ENCODE peak calls at places on chromosomes 11 and 22, in six cellular contexts. One of them, this sample, is unnamed.
A peak's percentile ranks its signal among the peaks of the same experiment; 100 is the strongest.

GRCh38 chr22:37197451-37198289 is 9.6 kb upstream of the C1QTNF6 start:
- DNase-seq in colonic mucosa: peak; percentile 70
- DNase-seq in endothelial cell: no peak
- DNase-seq in neural progenitor cell: no peak
- DNase-seq in WERI-Rb-1: no peak
- DNase-seq in tibial nerve: peak; percentile 38
- DNase-seq in this sample: peak; percentile 71

GRCh38 chr11:113168358-113168757 is 146.0 kb upstream of the TTC12 start:
- DNase-seq in tibial nerve: no peak
- DNase-seq in colonic mucosa: no peak
- DNase-seq in endothelial cell: no peak
- DNase-seq in neural progenitor cell: no peak
- DNase-seq in WERI-Rb-1: no peak
- DNase-seq in this sample: no peak

GRCh38 chr22:21642584-21643448 is 714 bp downstream of the SDF2L1 start:
- DNase-seq in neural progenitor cell: peak; percentile 85
- DNase-seq in endothelial cell: peak; percentile 75
- DNase-seq in tibial nerve: no peak
- DNase-seq in colonic mucosa: peak; percentile 78
- DNase-seq in WERI-Rb-1: peak; percentile 83
- DNase-seq in this sample: peak; percentile 58

GRCh38 chr11:83554896-83555295 is 268.7 kb upstream of the CCDC90B start:
- DNase-seq in neural progenitor cell: no peak
- DNase-seq in colonic mucosa: no peak
- DNase-seq in tibial nerve: no peak
- DNase-seq in WERI-Rb-1: no peak
- DNase-seq in endothelial cell: no peak
- DNase-seq in this sample: no peak

GRCh38 chr11:9992306-9992705 is 301.7 kb downstream of the SBF2 start:
- DNase-seq in tibial nerve: no peak
- DNase-seq in endothelial cell: no peak
- DNase-seq in WERI-Rb-1: no peak
- DNase-seq in colonic mucosa: no peak
- DNase-seq in neural progenitor cell: no peak
- DNase-seq in this sample: no peak

GRCh38 chr22:47293368-47294221 is 531.1 kb downstream of the TBC1D22A start:
- DNase-seq in neural progenitor cell: no peak
- DNase-seq in WERI-Rb-1: peak; percentile 2
- DNase-seq in endothelial cell: no peak
- DNase-seq in tibial nerve: no peak
- DNase-seq in colonic mucosa: no peak
- DNase-seq in this sample: no peak

GRCh38 chr11:74069146-74070046 is 60.5 kb upstream of the UCP3 start:
- DNase-seq in tibial nerve: no peak
- DNase-seq in colonic mucosa: no peak
- DNase-seq in WERI-Rb-1: no peak
- DNase-seq in neural progenitor cell: no peak
- DNase-seq in endothelial cell: no peak
- DNase-seq in this sample: no peak

GRCh38 chr11:75656044-75656726 is 12.7 kb downstream of the MAP6 start:
- DNase-seq in neural progenitor cell: no peak
- DNase-seq in WERI-Rb-1: no peak
- DNase-seq in tibial nerve: no peak
- DNase-seq in colonic mucosa: no peak
- DNase-seq in endothelial cell: no peak
- DNase-seq in this sample: no peak

GRCh38 chr11:9688716-9689511 is 25.0 kb downstream of the SWAP70 start:
- DNase-seq in WERI-Rb-1: no peak
- DNase-seq in tibial nerve: no peak
- DNase-seq in neural progenitor cell: peak; percentile 52
- DNase-seq in endothelial cell: no peak
- DNase-seq in colonic mucosa: no peak
- DNase-seq in this sample: no peak

GRCh38 chr11:122843281-122844150 is 5.2 kb downstream of the CRTAM start:
- DNase-seq in WERI-Rb-1: peak; percentile 31
- DNase-seq in neural progenitor cell: no peak
- DNase-seq in endothelial cell: no peak
- DNase-seq in tibial nerve: no peak
- DNase-seq in colonic mucosa: no peak
- DNase-seq in this sample: no peak

GRCh38 chr11:78659326-78660319 is 85.0 kb upstream of the NARS2 start:
- DNase-seq in endothelial cell: no peak
- DNase-seq in WERI-Rb-1: no peak
- DNase-seq in colonic mucosa: no peak
- DNase-seq in tibial nerve: no peak
- DNase-seq in neural progenitor cell: no peak
- DNase-seq in this sample: no peak

GRCh38 chr22:17379939-17380710 is 10.9 kb downstream of the CECR2 start:
- DNase-seq in colonic mucosa: no peak
- DNase-seq in tibial nerve: no peak
- DNase-seq in neural progenitor cell: peak; percentile 41
- DNase-seq in WERI-Rb-1: no peak
- DNase-seq in endothelial cell: no peak
- DNase-seq in this sample: no peak

GRCh38 chr11:18192988-18193387 is 20.4 kb downstream of the MRGPRX4 start:
- DNase-seq in WERI-Rb-1: no peak
- DNase-seq in colonic mucosa: no peak
- DNase-seq in neural progenitor cell: peak; percentile 21
- DNase-seq in endothelial cell: no peak
- DNase-seq in tibial nerve: no peak
- DNase-seq in this sample: no peak

GRCh38 chr22:46289244-46289891 is 7.3 kb upstream of the GTSE1 start:
- DNase-seq in endothelial cell: no peak
- DNase-seq in tibial nerve: no peak
- DNase-seq in colonic mucosa: no peak
- DNase-seq in WERI-Rb-1: no peak
- DNase-seq in neural progenitor cell: no peak
- DNase-seq in this sample: peak; percentile 50

GRCh38 chr11:45859661-45860140 is 12.4 kb downstream of the CRY2 start:
- DNase-seq in neural progenitor cell: peak; percentile 62
- DNase-seq in colonic mucosa: peak; percentile 92
- DNase-seq in WERI-Rb-1: no peak
- DNase-seq in tibial nerve: peak; percentile 80
- DNase-seq in endothelial cell: no peak
- DNase-seq in this sample: peak; percentile 93

GRCh38 chr11:119639642-119640205 is 89.3 kb downstream of the NECTIN1 start:
- DNase-seq in tibial nerve: no peak
- DNase-seq in WERI-Rb-1: peak; percentile 39
- DNase-seq in colonic mucosa: no peak
- DNase-seq in neural progenitor cell: peak; percentile 62
- DNase-seq in endothelial cell: no peak
- DNase-seq in this sample: no peak

GRCh38 chr11:111908639-111909305 is 2.8 kb downstream of the CRYAB start:
- DNase-seq in neural progenitor cell: no peak
- DNase-seq in colonic mucosa: no peak
- DNase-seq in endothelial cell: no peak
- DNase-seq in WERI-Rb-1: no peak
- DNase-seq in tibial nerve: no peak
- DNase-seq in this sample: no peak

GRCh38 chr11:116837231-116838091 is at the start of gene APOA1:
- DNase-seq in endothelial cell: no peak
- DNase-seq in neural progenitor cell: peak; percentile 50
- DNase-seq in tibial nerve: no peak
- DNase-seq in WERI-Rb-1: no peak
- DNase-seq in colonic mucosa: no peak
- DNase-seq in this sample: no peak

GRCh38 chr11:122791836-122792235 is 46.5 kb upstream of the CRTAM start:
- DNase-seq in tibial nerve: no peak
- DNase-seq in endothelial cell: no peak
- DNase-seq in neural progenitor cell: no peak
- DNase-seq in WERI-Rb-1: no peak
- DNase-seq in colonic mucosa: no peak
- DNase-seq in this sample: no peak

GRCh38 chr11:65102142-65103095 is 6.4 kb downstream of the VPS51 start:
- DNase-seq in neural progenitor cell: no peak
- DNase-seq in endothelial cell: no peak
- DNase-seq in tibial nerve: no peak
- DNase-seq in colonic mucosa: no peak
- DNase-seq in WERI-Rb-1: no peak
- DNase-seq in this sample: no peak

DNA sequence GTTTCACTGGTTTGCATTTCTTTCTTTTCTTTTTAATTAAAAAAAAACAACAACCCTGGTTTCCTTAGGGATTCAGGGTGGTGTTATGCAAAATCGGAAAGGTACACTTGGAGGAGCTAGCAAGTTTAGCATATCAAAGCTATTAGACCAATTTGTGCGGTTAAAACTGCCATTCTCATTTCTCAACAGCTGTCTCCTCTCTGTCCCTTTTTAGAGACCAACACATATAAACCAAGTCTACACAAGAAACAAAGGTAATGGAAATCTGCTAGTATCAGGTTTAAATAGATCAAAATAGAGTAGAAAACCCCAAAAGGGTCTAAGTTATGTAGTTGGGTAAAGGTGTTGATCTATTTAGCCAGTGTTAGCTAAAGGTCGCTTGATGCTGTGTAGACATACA is 1.7 kb upstream of the SESN3 start:
- DNase-seq in endothelial cell: no peak
- DNase-seq in neural progenitor cell: no peak
- DNase-seq in WERI-Rb-1: no peak
- DNase-seq in tibial nerve: no peak
- DNase-seq in colonic mucosa: no peak
- DNase-seq in this sample: no peak
- TF ChIP-seq CTCF in endothelial cell: no peak
- TF ChIP-seq CTCF in neural progenitor cell: no peak
- TF ChIP-seq CTCF in WERI-Rb-1: no peak
- TF ChIP-seq CTCF in tibial nerve: peak; percentile 4
- TF ChIP-seq CTCF in colonic mucosa: no peak
- TF ChIP-seq CTCF in this sample: no peak

GRCh38 chr11:8090756-8091155 is 9.7 kb downstream of the TUB start:
- DNase-seq in colonic mucosa: no peak
- DNase-seq in neural progenitor cell: peak; percentile 91
- DNase-seq in endothelial cell: peak; percentile 75
- DNase-seq in WERI-Rb-1: peak; percentile 69
- DNase-seq in tibial nerve: peak; percentile 53
- DNase-seq in this sample: no peak

GRCh38 chr11:8094656-8095055 is 13.6 kb downstream of the TUB start:
- DNase-seq in tibial nerve: no peak
- DNase-seq in endothelial cell: no peak
- DNase-seq in colonic mucosa: no peak
- DNase-seq in neural progenitor cell: no peak
- DNase-seq in WERI-Rb-1: no peak
- DNase-seq in this sample: no peak

GRCh38 chr11:8091671-8092070 is 10.7 kb downstream of the TUB start:
- DNase-seq in tibial nerve: no peak
- DNase-seq in endothelial cell: no peak
- DNase-seq in WERI-Rb-1: no peak
- DNase-seq in colonic mucosa: no peak
- DNase-seq in neural progenitor cell: no peak
- DNase-seq in this sample: no peak

GRCh38 chr11:8093931-8094575 is 13.0 kb downstream of the TUB start:
- DNase-seq in tibial nerve: no peak
- DNase-seq in colonic mucosa: peak; percentile 52
- DNase-seq in endothelial cell: no peak
- DNase-seq in neural progenitor cell: no peak
- DNase-seq in WERI-Rb-1: no peak
- DNase-seq in this sample: no peak

GRCh38 chr11:8092587-8093424 is 11.8 kb downstream of the TUB start:
- DNase-seq in colonic mucosa: peak; percentile 80
- DNase-seq in tibial nerve: peak; percentile 69
- DNase-seq in neural progenitor cell: peak; percentile 77
- DNase-seq in endothelial cell: peak; percentile 71
- DNase-seq in WERI-Rb-1: peak; percentile 81
- DNase-seq in this sample: peak; percentile 67
- TF ChIP-seq CTCF in colonic mucosa: peak; percentile 47
- TF ChIP-seq CTCF in tibial nerve: peak; percentile 68
- TF ChIP-seq CTCF in neural progenitor cell: peak; percentile 69
- TF ChIP-seq CTCF in endothelial cell: peak; percentile 59
- TF ChIP-seq CTCF in WERI-Rb-1: peak; percentile 64
- TF ChIP-seq CTCF in this sample: peak; percentile 63

DNA sequence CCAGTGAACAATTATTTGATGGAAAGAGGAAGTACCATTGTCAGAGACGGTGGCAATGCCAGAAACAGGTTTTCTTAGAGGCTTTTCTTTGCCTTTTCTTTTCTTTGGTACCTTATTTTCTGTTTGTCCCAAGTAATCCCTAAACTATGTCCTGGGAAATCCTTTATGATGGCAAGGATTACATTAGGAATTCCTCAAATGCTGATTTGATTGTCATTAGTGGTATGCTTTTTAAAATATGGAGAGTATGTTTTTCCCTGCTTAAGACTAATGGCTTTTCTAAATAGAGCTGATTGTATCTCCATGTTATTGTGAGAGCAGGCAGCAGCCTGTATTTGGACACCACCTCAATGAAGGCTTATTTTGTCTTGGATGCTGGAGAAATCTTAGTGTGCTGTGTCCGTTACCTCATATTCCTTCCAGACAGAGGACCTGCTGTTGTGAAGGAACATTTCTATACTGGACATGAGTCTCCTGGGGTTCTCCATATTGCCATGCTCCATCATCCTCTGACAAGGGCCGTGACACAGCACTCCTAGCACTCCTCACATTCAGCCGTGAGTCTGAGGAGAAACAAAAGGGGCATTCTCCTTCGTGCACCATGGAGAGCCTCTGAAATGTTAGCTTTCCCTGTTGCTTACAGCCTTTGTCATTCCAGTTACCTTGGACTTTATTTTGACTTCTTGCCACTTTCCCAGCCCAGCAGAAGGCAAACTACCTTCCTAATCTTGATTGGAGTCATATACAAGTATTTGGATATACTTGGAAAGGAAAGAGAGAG is 29.4 kb upstream of the TECTA start:
- DNase-seq in colonic mucosa: no peak
- DNase-seq in tibial nerve: no peak
- DNase-seq in neural progenitor cell: peak; percentile 54
- DNase-seq in WERI-Rb-1: no peak
- DNase-seq in endothelial cell: no peak
- DNase-seq in this sample: no peak
- TF ChIP-seq CTCF in colonic mucosa: no peak
- TF ChIP-seq CTCF in tibial nerve: no peak
- TF ChIP-seq CTCF in neural progenitor cell: no peak
- TF ChIP-seq CTCF in WERI-Rb-1: no peak
- TF ChIP-seq CTCF in endothelial cell: no peak
- TF ChIP-seq CTCF in this sample: no peak

DNA sequence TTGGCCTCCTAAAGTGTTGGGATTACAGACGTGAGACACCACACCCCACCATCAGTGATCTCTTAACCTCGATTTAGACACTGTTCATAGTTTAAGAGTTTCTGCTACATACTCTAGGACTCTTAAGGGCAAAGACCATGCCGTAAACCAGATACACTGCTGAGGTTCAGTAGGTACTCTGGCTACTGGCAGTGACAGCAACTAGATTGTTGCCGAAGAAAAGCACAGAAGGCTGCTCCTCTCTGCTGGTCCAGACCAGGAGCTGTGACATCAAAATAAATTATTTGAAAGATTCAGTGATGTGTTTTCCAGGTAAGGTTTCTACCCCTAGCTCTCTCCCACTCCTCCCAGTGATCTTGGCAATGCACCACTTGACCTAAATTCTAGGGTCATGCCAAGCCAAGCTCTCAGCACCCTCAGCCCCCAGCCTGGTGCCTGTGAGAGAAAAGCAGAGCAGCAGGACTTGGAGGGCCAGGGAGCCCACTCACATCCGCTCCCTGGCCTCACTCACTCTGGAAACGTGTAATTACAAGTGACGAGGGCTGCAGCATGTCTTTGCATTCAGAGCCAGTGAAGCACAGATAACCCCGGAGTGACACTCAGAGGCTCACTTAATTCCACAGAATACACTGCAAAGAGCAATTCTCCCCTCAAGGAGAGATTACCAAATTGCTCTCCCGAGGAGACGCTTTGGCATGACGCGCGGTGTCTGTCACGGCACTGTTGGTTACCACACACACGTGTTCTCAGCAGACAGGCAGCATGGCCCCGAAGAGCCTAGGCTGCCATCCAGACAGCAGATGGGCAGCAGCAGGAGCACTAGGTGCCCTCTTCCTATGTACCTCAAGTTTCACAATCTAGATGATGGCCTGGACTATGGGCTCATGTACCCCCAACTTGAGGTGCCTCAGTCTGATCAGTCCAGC is 96.9 kb upstream of the PITPNB start:
- DNase-seq in WERI-Rb-1: no peak
- DNase-seq in colonic mucosa: no peak
- DNase-seq in endothelial cell: no peak
- DNase-seq in neural progenitor cell: peak; percentile 57
- DNase-seq in tibial nerve: no peak
- DNase-seq in this sample: peak; percentile 25
- TF ChIP-seq CTCF in WERI-Rb-1: no peak
- TF ChIP-seq CTCF in colonic mucosa: no peak
- TF ChIP-seq CTCF in endothelial cell: no peak
- TF ChIP-seq CTCF in neural progenitor cell: no peak
- TF ChIP-seq CTCF in tibial nerve: no peak
- TF ChIP-seq CTCF in this sample: no peak